ENCODE peak calls at places on chromosomes 4 and X, in nine cellular contexts. M is tibial nerve; V is GM23248; U is gastrocnemius medialis; I is fibroblast of lung; F is CD8-positive, alpha-beta T cell; K is cardiac muscle cell; G is Peyer's patch; N is dorsolateral prefrontal cortex. Y is an unnamed sample.

GRCh38 chrX:153812220-153812619 is 17.8 kb downstream of the SSR4 start:
- DNase-seq in M (no peak), V (no peak), U (no peak), I (no peak), F (no peak), K (no peak), G (no peak), N (no peak), Y (no peak)

GRCh38 chr4:20844311-20844710 is 144.1 kb downstream of the PACRGL start:
- DNase-seq in M (no peak), V (no peak), U (no peak), I (no peak), F (no peak), K (no peak), G (no peak), N (no peak), Y (no peak)

GRCh38 chrX:18353931-18354368 is 538 bp downstream of the SCML2 start:
- DNase-seq in M (no peak), V (peak; percentile 30), U (no peak), I (no peak), F (peak; percentile 12), K (no peak), G (no peak), N (no peak), Y (peak; percentile 3)

GRCh38 chrX:75181721-75182120 is 25.6 kb upstream of the ABCB7 start:
- DNase-seq in M (no peak), V (peak; percentile 58), U (no peak), I (no peak), F (no peak), K (no peak), G (no peak), N (no peak), Y (no peak)

GRCh38 chr4:153222790-153223417 is 18.7 kb downstream of the TRIM2 start:
- DNase-seq in M (peak; percentile 7), V (peak; percentile 83), U (peak; percentile 70), I (peak; percentile 53), F (peak; percentile 15), K (peak; percentile 53), G (peak; percentile 84), N (peak; percentile 55), Y (peak; percentile 41)

GRCh38 chr4:186104114-186104894 is at the start of gene FAM149A:
- DNase-seq in M (no peak), V (peak; percentile 12), U (no peak), I (peak; percentile 1), F (peak; percentile 34), K (peak; percentile 14), G (peak; percentile 87), N (peak; percentile 15), Y (no peak)

GRCh38 chrX:3717742-3718420 is 4.4 kb upstream of the PRKX start:
- DNase-seq in M (no peak), V (peak; percentile 12), U (no peak), I (peak; percentile 32), F (no peak), K (peak; percentile 64), G (no peak), N (no peak), Y (no peak)

GRCh38 chrX:151754042-151754419 is 19.5 kb downstream of the CNGA2 start:
- DNase-seq in M (no peak), V (peak; percentile 88), U (no peak), I (peak; percentile 4), F (no peak), K (peak; percentile 24), G (no peak), N (peak; percentile 7), Y (no peak)

GRCh38 chrX:38664285-38664684 is 102.9 kb downstream of the TSPAN7 start:
- DNase-seq in M (peak; percentile 8), V (peak; percentile 55), U (no peak), I (peak; percentile 55), F (no peak), K (peak; percentile 53), G (no peak), N (no peak), Y (peak; percentile 6)

GRCh38 chr4:56863441-56864129 is 42.1 kb upstream of the SPINK2 start:
- DNase-seq in M (no peak), V (peak; percentile 12), U (no peak), I (no peak), F (no peak), K (no peak), G (no peak), N (no peak), Y (no peak)

GRCh38 chr4:629636-629915 is 4.2 kb downstream of the PDE6B start:
- DNase-seq in M (no peak), V (no peak), U (no peak), I (no peak), F (no peak), K (no peak), G (no peak), N (no peak), Y (no peak)

GRCh38 chr4:88742561-88742960 is 44.9 kb upstream of the NAP1L5 start:
- DNase-seq in M (no peak), V (no peak), U (no peak), I (no peak), F (no peak), K (no peak), G (no peak), N (no peak), Y (no peak)

GRCh38 chrX:42491145-42491907 is 286.6 kb downstream of the PPP1R2C start:
- DNase-seq in M (no peak), V (no peak), U (no peak), I (no peak), F (no peak), K (no peak), G (no peak), N (no peak), Y (no peak)

GRCh38 chr4:3833326-3833989 is 67.3 kb downstream of the ADRA2C start:
- DNase-seq in M (no peak), V (no peak), U (no peak), I (no peak), F (no peak), K (no peak), G (no peak), N (no peak), Y (no peak)

GRCh38 chrX:13649823-13650222 is 3.1 kb upstream of the TCEANC start:
- DNase-seq in M (no peak), V (peak; percentile 63), U (no peak), I (peak; percentile 53), F (no peak), K (no peak), G (no peak), N (no peak), Y (no peak)

DNA sequence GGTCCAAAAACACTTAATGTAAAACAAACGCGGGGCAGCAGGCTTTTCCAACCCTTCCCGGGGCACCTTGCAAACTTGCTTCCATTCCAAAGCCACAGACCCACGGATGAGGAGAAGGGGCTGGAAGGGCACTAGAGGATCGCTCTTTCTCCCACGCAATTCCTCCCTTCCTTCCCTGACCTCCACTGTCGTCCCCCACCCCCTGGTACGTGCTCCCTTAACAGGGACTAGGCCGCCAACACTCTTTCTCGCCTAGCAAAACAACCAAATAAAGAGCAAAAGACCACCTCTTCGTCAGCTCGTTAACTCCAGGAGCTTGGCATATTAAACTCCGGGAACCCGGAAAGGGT is 3.9 kb downstream of the PITX2 start:
- DNase-seq in M (no peak), V (no peak), U (no peak), I (no peak), F (no peak), K (no peak), G (no peak), N (no peak), Y (no peak)
- H3K4me3 ChIP-seq in M (no peak overlapping the region), V (no peak overlapping the region), U (peak overlapping the region; percentile 81), I (no peak overlapping the region), F (no peak overlapping the region), K (no peak overlapping the region), G (peak overlapping the region; percentile 74), N (no peak overlapping the region), Y (no peak overlapping the region)

GRCh38 chr4:168797176-168797575 is 212.9 kb downstream of the CBR4 start:
- DNase-seq in M (no peak), V (peak; percentile 79), U (no peak), I (peak; percentile 91), F (no peak), K (peak; percentile 79), G (no peak), N (no peak), Y (no peak)
- H3K27ac ChIP-seq in M (peak overlapping the region; percentile 46), V (peak overlapping the region; percentile 23), U (peak overlapping the region; percentile 79), I (peak overlapping the region; percentile 90), F (no peak overlapping the region), K (no peak overlapping the region), G (peak overlapping the region; percentile 56), N (no peak overlapping the region), Y (peak overlapping the region; percentile 24)

GRCh38 chr4:183908284-183908683 is 3.2 kb downstream of the STOX2 start:
- DNase-seq in M (no peak), V (no peak), U (no peak), I (no peak), F (no peak), K (no peak), G (no peak), N (no peak), Y (no peak)

GRCh38 chr4:183906486-183906735 is 1.3 kb downstream of the STOX2 start:
- DNase-seq in M (no peak), V (no peak), U (no peak), I (no peak), F (no peak), K (no peak), G (no peak), N (peak; percentile 21), Y (no peak)

GRCh38 chr4:183906736-183907651 is 1.9 kb downstream of the STOX2 start:
- DNase-seq in M (no peak), V (peak; percentile 2), U (no peak), I (peak; percentile 7), F (no peak), K (peak; percentile 6), G (no peak), N (peak; percentile 48), Y (no peak)

GRCh38 chr4:183905593-183906485 is 732 bp downstream of the STOX2 start:
- DNase-seq in M (peak; percentile 15), V (peak; percentile 32), U (peak; percentile 22), I (peak; percentile 47), F (no peak), K (peak; percentile 46), G (no peak), N (peak; percentile 70), Y (peak; percentile 43)

DNA sequence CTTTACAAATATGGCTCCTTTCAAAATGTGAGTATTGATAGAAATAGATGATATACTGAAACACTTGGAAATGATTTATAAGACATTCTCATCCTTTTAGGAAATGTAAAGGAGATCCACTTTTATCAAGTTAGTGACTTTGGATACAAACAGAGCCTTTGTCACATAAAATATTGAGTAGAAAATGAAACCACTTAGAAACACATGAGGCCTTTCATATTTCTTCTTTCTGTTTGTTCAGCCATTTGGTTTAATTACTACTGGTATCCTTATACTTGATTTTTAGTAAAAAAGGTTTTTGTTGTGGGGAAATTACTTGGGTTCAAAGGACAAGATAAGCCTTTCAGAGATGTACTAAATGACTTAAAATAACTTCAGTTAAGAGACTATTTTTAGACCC is 4.1 kb downstream of the STOX2 start:
- DNase-seq in M (no peak), V (no peak), U (no peak), I (no peak), F (no peak), K (no peak), G (no peak), N (no peak), Y (no peak)
- H3K4me3 ChIP-seq in M (no peak overlapping the region), V (no peak overlapping the region), U (no peak overlapping the region), I (no peak overlapping the region), F (no peak overlapping the region), K (no peak overlapping the region), G (no peak overlapping the region), N (peak overlapping the region; percentile 83), Y (no peak overlapping the region)

DNA sequence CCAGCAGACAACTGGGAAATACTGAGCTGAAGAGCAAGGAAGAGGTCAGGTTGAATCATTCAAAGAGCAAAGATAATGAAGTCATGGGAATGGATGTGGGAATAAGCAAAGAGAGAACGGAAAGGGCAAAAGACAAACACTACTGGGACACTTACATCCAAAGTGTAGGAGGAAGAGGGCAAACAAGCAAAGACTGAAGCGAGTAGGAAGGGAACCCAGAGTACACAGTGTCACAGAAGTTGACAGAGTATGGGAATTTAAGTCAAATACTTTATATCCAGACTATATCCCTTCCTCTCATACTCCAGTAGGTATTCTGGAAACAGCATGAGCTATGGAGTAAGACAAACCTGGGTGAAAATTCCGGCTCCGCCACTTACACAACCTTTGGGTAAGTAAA is 12.5 kb downstream of the GPC3 start:
- DNase-seq in M (no peak), V (no peak), U (no peak), I (no peak), F (no peak), K (no peak), G (no peak), N (no peak), Y (no peak)
- H3K27ac ChIP-seq in M (no peak overlapping the region), V (no peak overlapping the region), U (no peak overlapping the region), I (no peak overlapping the region), F (no peak overlapping the region), K (no peak overlapping the region), G (no peak overlapping the region), N (no peak overlapping the region), Y (no peak overlapping the region)